ENCODE peak calls at places on chromosomes 3 and 15, in nine cellular contexts. One of them, this sample, is unnamed.

GRCh38 chr3:105611304-105612192 is 244.8 kb downstream of the ALCAM start:
- DNase-seq in activated naive CD4-positive, alpha-beta T cell: no peak
- DNase-seq in aorta: no peak
- DNase-seq in erythroblast: no peak
- DNase-seq in tibial nerve: no peak
- DNase-seq in amygdala: no peak
- DNase-seq in posterior cingulate gyrus: no peak
- DNase-seq in T-cell: no peak
- DNase-seq in left kidney: peak; percentile 37
- DNase-seq in this sample: no peak

GRCh38 chr3:195549001-195549400 is 5.9 kb upstream of the PPP1R2 start:
- DNase-seq in activated naive CD4-positive, alpha-beta T cell: no peak
- DNase-seq in aorta: no peak
- DNase-seq in erythroblast: no peak
- DNase-seq in tibial nerve: no peak
- DNase-seq in amygdala: no peak
- DNase-seq in posterior cingulate gyrus: no peak
- DNase-seq in T-cell: no peak
- DNase-seq in left kidney: no peak
- DNase-seq in this sample: no peak

GRCh38 chr15:84880822-84881519 is 3.5 kb upstream of the SLC28A1 start:
- DNase-seq in activated naive CD4-positive, alpha-beta T cell: no peak
- DNase-seq in aorta: peak; percentile 55
- DNase-seq in erythroblast: no peak
- DNase-seq in tibial nerve: no peak
- DNase-seq in amygdala: no peak
- DNase-seq in posterior cingulate gyrus: no peak
- DNase-seq in T-cell: no peak
- DNase-seq in left kidney: no peak
- DNase-seq in this sample: no peak

GRCh38 chr15:59138243-59138642 is 33.3 kb downstream of the CCNB2 start:
- DNase-seq in activated naive CD4-positive, alpha-beta T cell: peak; percentile 19
- DNase-seq in aorta: no peak
- DNase-seq in erythroblast: peak; percentile 76
- DNase-seq in tibial nerve: no peak
- DNase-seq in amygdala: no peak
- DNase-seq in posterior cingulate gyrus: no peak
- DNase-seq in T-cell: peak; percentile 33
- DNase-seq in left kidney: peak; percentile 62
- DNase-seq in this sample: no peak

GRCh38 chr3:13685721-13686120 is 136.8 kb downstream of the FBLN2 start:
- DNase-seq in activated naive CD4-positive, alpha-beta T cell: no peak
- DNase-seq in aorta: no peak
- DNase-seq in erythroblast: no peak
- DNase-seq in tibial nerve: no peak
- DNase-seq in amygdala: no peak
- DNase-seq in posterior cingulate gyrus: no peak
- DNase-seq in T-cell: no peak
- DNase-seq in left kidney: no peak
- DNase-seq in this sample: no peak

GRCh38 chr15:99466701-99467337 is 99.0 kb upstream of the MEF2A start:
- DNase-seq in activated naive CD4-positive, alpha-beta T cell: no peak
- DNase-seq in aorta: no peak
- DNase-seq in erythroblast: no peak
- DNase-seq in tibial nerve: no peak
- DNase-seq in amygdala: no peak
- DNase-seq in posterior cingulate gyrus: no peak
- DNase-seq in T-cell: no peak
- DNase-seq in left kidney: no peak
- DNase-seq in this sample: no peak

GRCh38 chr15:50816191-50816590 is 50.7 kb upstream of the SPPL2A start:
- DNase-seq in activated naive CD4-positive, alpha-beta T cell: no peak
- DNase-seq in aorta: no peak
- DNase-seq in erythroblast: peak; percentile 28
- DNase-seq in tibial nerve: no peak
- DNase-seq in amygdala: no peak
- DNase-seq in posterior cingulate gyrus: no peak
- DNase-seq in T-cell: no peak
- DNase-seq in left kidney: peak; percentile 11
- DNase-seq in this sample: no peak

GRCh38 chr3:13638927-13639326 is 90.0 kb downstream of the FBLN2 start:
- DNase-seq in activated naive CD4-positive, alpha-beta T cell: no peak
- DNase-seq in aorta: no peak
- DNase-seq in erythroblast: no peak
- DNase-seq in tibial nerve: no peak
- DNase-seq in amygdala: no peak
- DNase-seq in posterior cingulate gyrus: no peak
- DNase-seq in T-cell: no peak
- DNase-seq in left kidney: no peak
- DNase-seq in this sample: no peak

GRCh38 chr15:90002428-90002844 is 1.3 kb downstream of the ZNF710 start:
- DNase-seq in activated naive CD4-positive, alpha-beta T cell: no peak
- DNase-seq in aorta: peak; percentile 81
- DNase-seq in erythroblast: peak; percentile 55
- DNase-seq in tibial nerve: no peak
- DNase-seq in amygdala: no peak
- DNase-seq in posterior cingulate gyrus: no peak
- DNase-seq in T-cell: no peak
- DNase-seq in left kidney: peak; percentile 81
- DNase-seq in this sample: no peak

GRCh38 chr15:79923068-79923514 is 26.3 kb upstream of the MTHFS start:
- DNase-seq in activated naive CD4-positive, alpha-beta T cell: peak; percentile 66
- DNase-seq in aorta: peak; percentile 87
- DNase-seq in erythroblast: peak; percentile 61
- DNase-seq in tibial nerve: no peak
- DNase-seq in amygdala: no peak
- DNase-seq in posterior cingulate gyrus: peak; percentile 36
- DNase-seq in T-cell: peak; percentile 57
- DNase-seq in left kidney: peak; percentile 92
- DNase-seq in this sample: peak; percentile 43

GRCh38 chr3:118938183-118938961 is 96.3 kb downstream of the IGSF11 start:
- DNase-seq in activated naive CD4-positive, alpha-beta T cell: no peak
- DNase-seq in aorta: no peak
- DNase-seq in erythroblast: no peak
- DNase-seq in tibial nerve: no peak
- DNase-seq in amygdala: no peak
- DNase-seq in posterior cingulate gyrus: no peak
- DNase-seq in T-cell: no peak
- DNase-seq in left kidney: no peak
- DNase-seq in this sample: no peak

GRCh38 chr3:49669352-49669751 is 4.8 kb upstream of the APEH start:
- DNase-seq in activated naive CD4-positive, alpha-beta T cell: no peak
- DNase-seq in aorta: no peak
- DNase-seq in erythroblast: no peak
- DNase-seq in tibial nerve: no peak
- DNase-seq in amygdala: no peak
- DNase-seq in posterior cingulate gyrus: no peak
- DNase-seq in T-cell: no peak
- DNase-seq in left kidney: no peak
- DNase-seq in this sample: no peak

GRCh38 chr15:52786436-52787122 is 3.6 kb downstream of the ONECUT1 start:
- DNase-seq in activated naive CD4-positive, alpha-beta T cell: no peak
- DNase-seq in aorta: peak; percentile 75
- DNase-seq in erythroblast: no peak
- DNase-seq in tibial nerve: no peak
- DNase-seq in amygdala: no peak
- DNase-seq in posterior cingulate gyrus: no peak
- DNase-seq in T-cell: no peak
- DNase-seq in left kidney: peak; percentile 11
- DNase-seq in this sample: no peak

GRCh38 chr3:25508901-25509300 is 80.8 kb downstream of the RARB start:
- DNase-seq in activated naive CD4-positive, alpha-beta T cell: no peak
- DNase-seq in aorta: no peak
- DNase-seq in erythroblast: no peak
- DNase-seq in tibial nerve: no peak
- DNase-seq in amygdala: no peak
- DNase-seq in posterior cingulate gyrus: no peak
- DNase-seq in T-cell: no peak
- DNase-seq in left kidney: no peak
- DNase-seq in this sample: no peak

GRCh38 chr3:150875548-150875947 is 29.7 kb downstream of the MINDY4B start:
- DNase-seq in activated naive CD4-positive, alpha-beta T cell: no peak
- DNase-seq in aorta: no peak
- DNase-seq in erythroblast: no peak
- DNase-seq in tibial nerve: no peak
- DNase-seq in amygdala: no peak
- DNase-seq in posterior cingulate gyrus: no peak
- DNase-seq in T-cell: no peak
- DNase-seq in left kidney: no peak
- DNase-seq in this sample: no peak

GRCh38 chr15:75307778-75308390 is 25.2 kb downstream of the GOLGA6D start:
- DNase-seq in activated naive CD4-positive, alpha-beta T cell: no peak
- DNase-seq in aorta: peak; percentile 70
- DNase-seq in erythroblast: peak; percentile 33
- DNase-seq in tibial nerve: no peak
- DNase-seq in amygdala: no peak
- DNase-seq in posterior cingulate gyrus: peak; percentile 15
- DNase-seq in T-cell: no peak
- DNase-seq in left kidney: peak; percentile 76
- DNase-seq in this sample: no peak

GRCh38 chr3:30933478-30934207 is 39.2 kb upstream of the GADL1 start:
- DNase-seq in activated naive CD4-positive, alpha-beta T cell: no peak
- DNase-seq in aorta: no peak
- DNase-seq in erythroblast: no peak
- DNase-seq in tibial nerve: no peak
- DNase-seq in amygdala: no peak
- DNase-seq in posterior cingulate gyrus: no peak
- DNase-seq in T-cell: no peak
- DNase-seq in left kidney: no peak
- DNase-seq in this sample: no peak

GRCh38 chr3:170355738-170356595 is 1.5 kb upstream of the SKIL start:
- DNase-seq in activated naive CD4-positive, alpha-beta T cell: no peak
- DNase-seq in aorta: peak; percentile 81
- DNase-seq in erythroblast: peak; percentile 75
- DNase-seq in tibial nerve: no peak
- DNase-seq in amygdala: no peak
- DNase-seq in posterior cingulate gyrus: peak; percentile 13
- DNase-seq in T-cell: no peak
- DNase-seq in left kidney: peak; percentile 79
- DNase-seq in this sample: peak; percentile 20

GRCh38 chr15:85771276-85771675 is 23.4 kb downstream of the KLHL25 start:
- DNase-seq in activated naive CD4-positive, alpha-beta T cell: no peak
- DNase-seq in aorta: no peak
- DNase-seq in erythroblast: no peak
- DNase-seq in tibial nerve: no peak
- DNase-seq in amygdala: no peak
- DNase-seq in posterior cingulate gyrus: no peak
- DNase-seq in T-cell: no peak
- DNase-seq in left kidney: peak; percentile 71
- DNase-seq in this sample: no peak

GRCh38 chr3:58013973-58014649 is 5.9 kb downstream of the FLNB start:
- DNase-seq in activated naive CD4-positive, alpha-beta T cell: no peak
- DNase-seq in aorta: peak; percentile 86
- DNase-seq in erythroblast: no peak
- DNase-seq in tibial nerve: peak; percentile 59
- DNase-seq in amygdala: no peak
- DNase-seq in posterior cingulate gyrus: peak; percentile 26
- DNase-seq in T-cell: no peak
- DNase-seq in left kidney: peak; percentile 78
- DNase-seq in this sample: no peak

GRCh38 chr3:162353414-162353813 is 856.8 kb downstream of the OTOL1 start:
- DNase-seq in activated naive CD4-positive, alpha-beta T cell: no peak
- DNase-seq in aorta: no peak
- DNase-seq in erythroblast: no peak
- DNase-seq in tibial nerve: no peak
- DNase-seq in amygdala: no peak
- DNase-seq in posterior cingulate gyrus: no peak
- DNase-seq in T-cell: no peak
- DNase-seq in left kidney: no peak
- DNase-seq in this sample: no peak

GRCh38 chr3:18027161-18027939 is 284.9 kb upstream of the TBC1D5 start:
- DNase-seq in activated naive CD4-positive, alpha-beta T cell: no peak
- DNase-seq in aorta: no peak
- DNase-seq in erythroblast: no peak
- DNase-seq in tibial nerve: no peak
- DNase-seq in amygdala: no peak
- DNase-seq in posterior cingulate gyrus: no peak
- DNase-seq in T-cell: no peak
- DNase-seq in left kidney: no peak
- DNase-seq in this sample: no peak

GRCh38 chr3:27025718-27026117 is 343.5 kb downstream of the NEK10 start:
- DNase-seq in activated naive CD4-positive, alpha-beta T cell: no peak
- DNase-seq in aorta: no peak
- DNase-seq in erythroblast: no peak
- DNase-seq in tibial nerve: no peak
- DNase-seq in amygdala: no peak
- DNase-seq in posterior cingulate gyrus: no peak
- DNase-seq in T-cell: no peak
- DNase-seq in left kidney: no peak
- DNase-seq in this sample: no peak

GRCh38 chr3:49022751-49023171 is 840 bp downstream of the NDUFAF3 start:
- DNase-seq in activated naive CD4-positive, alpha-beta T cell: no peak
- DNase-seq in aorta: peak; percentile 76
- DNase-seq in erythroblast: peak; percentile 49
- DNase-seq in tibial nerve: no peak
- DNase-seq in amygdala: no peak
- DNase-seq in posterior cingulate gyrus: no peak
- DNase-seq in T-cell: no peak
- DNase-seq in left kidney: peak; percentile 27
- DNase-seq in this sample: no peak

GRCh38 chr3:33312361-33312760 is 35.1 kb downstream of the FBXL2 start:
- DNase-seq in activated naive CD4-positive, alpha-beta T cell: no peak
- DNase-seq in aorta: no peak
- DNase-seq in erythroblast: no peak
- DNase-seq in tibial nerve: no peak
- DNase-seq in amygdala: no peak
- DNase-seq in posterior cingulate gyrus: no peak
- DNase-seq in T-cell: no peak
- DNase-seq in left kidney: no peak
- DNase-seq in this sample: no peak

GRCh38 chr15:88900309-88900981 is 5.1 kb upstream of the HAPLN3 start:
- DNase-seq in activated naive CD4-positive, alpha-beta T cell: no peak
- DNase-seq in aorta: no peak
- DNase-seq in erythroblast: no peak
- DNase-seq in tibial nerve: no peak
- DNase-seq in amygdala: no peak
- DNase-seq in posterior cingulate gyrus: no peak
- DNase-seq in T-cell: no peak
- DNase-seq in left kidney: no peak
- DNase-seq in this sample: no peak

GRCh38 chr3:141528837-141529236 is 42.0 kb downstream of the RASA2 start:
- DNase-seq in activated naive CD4-positive, alpha-beta T cell: no peak
- DNase-seq in aorta: no peak
- DNase-seq in erythroblast: no peak
- DNase-seq in tibial nerve: no peak
- DNase-seq in amygdala: no peak
- DNase-seq in posterior cingulate gyrus: no peak
- DNase-seq in T-cell: no peak
- DNase-seq in left kidney: no peak
- DNase-seq in this sample: no peak

GRCh38 chr3:154795582-154795981 is 284.5 kb upstream of the MME start:
- DNase-seq in activated naive CD4-positive, alpha-beta T cell: no peak
- DNase-seq in aorta: no peak
- DNase-seq in erythroblast: no peak
- DNase-seq in tibial nerve: no peak
- DNase-seq in amygdala: no peak
- DNase-seq in posterior cingulate gyrus: no peak
- DNase-seq in T-cell: no peak
- DNase-seq in left kidney: no peak
- DNase-seq in this sample: no peak

This sample was measured in caudate nucleus.